ENCODE peak calls at places on chromosomes 4 and X, in ten cellular contexts. U, W, A, C, Z, B, J, I, X and V are unnamed samples.
A peak's percentile ranks its signal among the peaks of the same experiment; 100 is the strongest.

GRCh38 chr4:185500576-185500975 is 29.0 kb upstream of the CCDC110 start:
- DNase-seq in C (no peak), J (no peak), Z (no peak), B (no peak), A (no peak), X (no peak), I (no peak), W (no peak), U (no peak), V (no peak)

GRCh38 chr4:67928547-67928946 is 34.7 kb downstream of the TMPRSS11A start:
- DNase-seq in X (no peak), B (no peak), W (no peak), C (no peak), I (no peak), A (peak; percentile 74), Z (no peak), U (no peak), J (no peak), V (no peak)

GRCh38 chr4:48129307-48130014 is 4.6 kb downstream of the TXK start:
- DNase-seq in J (no peak), X (no peak), U (no peak), Z (no peak), C (no peak), I (no peak), W (peak; percentile 33), A (no peak), B (no peak), V (no peak)

GRCh38 chr4:3746701-3747581 is 19.2 kb upstream of the ADRA2C start:
- DNase-seq in C (no peak), I (no peak), W (no peak), X (peak; percentile 47), J (no peak), B (no peak), Z (no peak), U (no peak), A (no peak), V (no peak)

GRCh38 chr4:99723555-99724450 is 66.2 kb upstream of the C4orf54 start:
- DNase-seq in W (peak; percentile 58), Z (peak; percentile 14), I (peak; percentile 31), U (peak; percentile 87), X (peak; percentile 41), A (peak; percentile 90), B (peak; percentile 68), J (peak; percentile 88), C (peak; percentile 32), V (no peak)

GRCh38 chr4:8200302-8200975 is 1.3 kb downstream of the SH3TC1 start:
- DNase-seq in J (peak; percentile 31), B (peak; percentile 84), X (no peak), I (peak; percentile 67), C (no peak), W (peak; percentile 78), A (peak; percentile 70), Z (no peak), U (peak; percentile 69), V (no peak)

GRCh38 chr4:175509320-175509719 is 302.7 kb downstream of the GPM6A start:
- DNase-seq in Z (no peak), B (no peak), C (no peak), X (no peak), W (no peak), J (no peak), A (no peak), U (no peak), I (no peak), V (no peak)

GRCh38 chr4:45241976-45242375 is 515.6 kb upstream of the GNPDA2 start:
- DNase-seq in B (no peak), C (no peak), W (no peak), A (peak; percentile 47), Z (no peak), I (no peak), X (no peak), J (no peak), U (peak; percentile 55), V (no peak)

GRCh38 chr4:121824171-121824527 is 466 bp upstream of the CCNA2 start:
- DNase-seq in C (no peak), Z (no peak), J (no peak), X (no peak), U (no peak), B (no peak), W (no peak), I (no peak), A (no peak), V (no peak)

GRCh38 chrX:140709421-140709846 is at the start of gene LINC00632:
- DNase-seq in X (no peak), I (no peak), U (peak; percentile 40), B (no peak), W (no peak), Z (no peak), J (no peak), A (no peak), C (peak; percentile 71), V (no peak)

GRCh38 chr4:86117781-86118302 is 242.0 kb downstream of the MAPK10 start:
- DNase-seq in U (peak; percentile 84), Z (no peak), A (no peak), J (peak; percentile 84), W (no peak), C (no peak), X (no peak), B (no peak), I (no peak), V (peak; percentile 94)

GRCh38 chrX:129872524-129872923 is 28.8 kb upstream of the ZDHHC9 start:
- DNase-seq in A (no peak), X (no peak), B (no peak), J (no peak), U (no peak), Z (no peak), C (no peak), I (no peak), W (no peak), V (no peak)

GRCh38 chr4:137394000-137394399 is 138.3 kb downstream of the PCDH18 start:
- DNase-seq in A (no peak), X (no peak), I (no peak), J (no peak), Z (no peak), C (no peak), B (no peak), U (peak; percentile 84), W (no peak), V (no peak)

GRCh38 chr4:165355900-165356300 is 22.9 kb upstream of the CPE start:
- DNase-seq in W (no peak), X (no peak), Z (no peak), I (no peak), A (no peak), B (no peak), C (peak; percentile 60), J (peak; percentile 20), U (peak; percentile 63), V (no peak)

GRCh38 chrX:39935414-39936064 is 162.2 kb downstream of the BCOR start:
- DNase-seq in X (no peak), B (no peak), A (no peak), U (no peak), Z (no peak), C (no peak), I (no peak), W (no peak), J (no peak), V (no peak)

GRCh38 chr4:137509855-137510282 is 22.4 kb downstream of the PCDH18 start:
- DNase-seq in A (no peak), J (no peak), I (no peak), U (no peak), B (no peak), X (no peak), C (no peak), W (no peak), Z (no peak), V (no peak)

GRCh38 chr4:88526221-88526815 is 2.7 kb upstream of the PYURF start:
- DNase-seq in C (no peak), A (peak; percentile 49), W (no peak), Z (no peak), I (no peak), J (no peak), X (no peak), U (peak; percentile 29), B (no peak), V (no peak)
- TF ChIP-seq CTCF in C (peak; percentile 59), A (peak; percentile 12), W (peak; percentile 47), Z (no peak), I (peak; percentile 1), J (peak; percentile 22), X (no peak), U (peak; percentile 14), B (peak; percentile 45), V (no peak)

DNA sequence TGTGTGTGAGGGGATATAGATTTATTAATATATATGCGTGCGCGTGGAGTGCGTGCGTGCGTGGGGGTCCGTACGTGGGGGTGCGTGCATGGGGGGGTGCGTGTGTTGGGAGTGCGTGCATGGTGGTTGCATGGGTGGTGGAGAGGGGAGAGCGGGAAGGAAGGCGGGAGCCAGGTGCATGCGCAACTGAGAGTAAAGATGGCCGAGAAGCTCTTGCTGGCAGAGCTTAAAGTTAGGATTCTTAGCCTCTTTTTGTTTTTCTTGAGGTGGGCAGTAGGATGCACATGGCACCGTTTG is 45.8 kb downstream of the TEX13B start:
- DNase-seq in Z (no peak), U (no peak), C (peak; percentile 11), I (no peak), B (no peak), W (no peak), J (no peak), X (no peak), A (no peak), V (no peak)
- H3K4me3 ChIP-seq in Z (peak overlapping the region; percentile 32), U (no peak overlapping the region), C (peak overlapping the region; percentile 54), I (no peak overlapping the region), B (no peak overlapping the region), W (no peak overlapping the region), J (no peak overlapping the region), X (no peak overlapping the region), A (peak overlapping the region; percentile 55), V (no peak overlapping the region)

DNA sequence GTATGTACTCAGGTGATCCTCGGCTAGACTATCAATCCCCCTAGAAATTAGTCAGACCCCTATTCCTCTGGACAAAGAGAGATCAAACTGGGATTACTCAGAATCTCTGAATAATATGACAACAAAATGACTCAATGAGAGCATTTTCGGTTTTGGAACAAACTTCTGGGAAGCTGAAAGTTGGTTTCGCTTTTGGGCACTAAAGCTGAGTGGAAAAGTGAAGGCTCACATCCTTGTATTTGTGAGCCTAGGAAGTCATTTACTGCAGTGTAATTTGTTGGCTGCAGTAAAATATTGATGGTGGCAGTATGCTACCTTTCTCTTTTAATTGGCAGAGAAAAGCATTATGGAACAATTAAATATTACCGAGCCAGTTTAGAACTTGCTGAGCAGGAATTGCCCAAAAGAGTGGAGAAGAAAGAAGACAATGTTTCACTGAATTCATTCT is 69.4 kb downstream of the AGTR2 start:
- DNase-seq in Z (no peak), U (peak; percentile 55), X (no peak), A (peak; percentile 84), I (no peak), C (no peak), W (no peak), B (no peak), J (no peak), V (no peak)
- TF ChIP-seq CTCF in Z (no peak), U (no peak), X (no peak), A (no peak), I (no peak), C (no peak), W (no peak), B (no peak), J (no peak), V (no peak)

DNA sequence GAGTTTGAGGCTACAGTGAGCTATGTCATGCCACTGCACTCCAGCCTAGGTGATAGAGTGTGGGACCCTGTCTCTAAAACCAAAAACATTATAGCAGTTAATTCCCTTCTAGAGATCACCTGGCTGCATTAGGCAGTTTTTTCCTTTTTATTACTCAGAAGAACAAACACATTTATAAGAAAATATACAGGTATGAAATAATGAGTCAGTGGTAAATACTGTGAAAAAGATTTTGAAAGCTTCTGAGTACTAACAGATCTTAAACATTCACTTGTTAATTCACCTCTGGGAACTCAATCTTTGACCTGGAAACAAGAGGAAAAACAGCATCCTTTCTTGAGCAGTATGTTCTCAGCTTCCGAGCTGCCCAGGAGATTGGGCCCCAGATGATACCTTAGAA is 64.1 kb downstream of the UCHL1 start:
- DNase-seq in W (no peak), Z (no peak), J (no peak), U (no peak), A (no peak), X (no peak), C (no peak), B (no peak), I (no peak), V (no peak)
- H3K4me3 ChIP-seq in W (no peak overlapping the region), Z (no peak overlapping the region), J (no peak overlapping the region), U (no peak overlapping the region), A (no peak overlapping the region), X (no peak overlapping the region), C (no peak overlapping the region), B (no peak overlapping the region), I (no peak overlapping the region), V (no peak overlapping the region)